ENCODE peak calls at places on chromosomes 4 and X, in nine cellular contexts. L, V, E, Q, W, A, Z, C and F are unnamed samples.

GRCh38 chrX:57156397-57157049 is 19.3 kb upstream of the SPIN2A start:
- DNase-seq in W (peak; percentile 9), V (no peak), A (no peak), C (peak; percentile 8), Z (no peak), L (peak; percentile 13), Q (no peak), E (no peak), F (no peak)

GRCh38 chr4:71860643-71861042 is 76.8 kb upstream of the GC start:
- DNase-seq in L (peak; percentile 19), C (peak; percentile 13), V (no peak), E (no peak), Q (no peak), Z (no peak), A (no peak), W (peak; percentile 43), F (no peak)

GRCh38 chr4:138007572-138007971 is 234.6 kb downstream of the SLC7A11 start:
- DNase-seq in A (no peak), W (no peak), V (no peak), L (peak; percentile 13), Q (peak; percentile 4), E (no peak), C (peak; percentile 5), Z (no peak), F (no peak)

GRCh38 chrX:38985375-38985774 is 184.1 kb downstream of the MID1IP1 start:
- DNase-seq in W (no peak), Q (peak; percentile 13), Z (no peak), A (peak; percentile 7), E (no peak), V (no peak), L (no peak), C (no peak), F (no peak)

GRCh38 chr4:40992472-40993298 is 221.7 kb downstream of the APBB2 start:
- DNase-seq in C (peak; percentile 68), Q (no peak), L (no peak), Z (no peak), E (no peak), V (no peak), A (peak; percentile 33), W (no peak), F (no peak)

GRCh38 chrX:69232945-69233344 is 67.7 kb upstream of the PJA1 start:
- DNase-seq in E (no peak), Z (no peak), A (no peak), C (no peak), Q (no peak), L (no peak), V (no peak), W (no peak), F (no peak)

GRCh38 chr4:159159611-159160010 is 56.7 kb downstream of the RAPGEF2 start:
- DNase-seq in A (no peak), L (no peak), E (no peak), V (no peak), W (no peak), C (no peak), Z (no peak), Q (no peak), F (no peak)

GRCh38 chr4:162349395-162349794 is 185.6 kb upstream of the FSTL5 start:
- DNase-seq in Z (no peak), V (no peak), E (no peak), L (no peak), W (no peak), Q (no peak), C (no peak), A (no peak), F (no peak)

GRCh38 chr4:147957446-147957845 is 225.6 kb downstream of the ARHGAP10 start:
- DNase-seq in Z (no peak), L (no peak), E (no peak), Q (no peak), C (no peak), A (no peak), V (no peak), W (no peak), F (no peak)

GRCh38 chr4:147236806-147237205 is 244.1 kb upstream of the EDNRA start:
- DNase-seq in V (no peak), Q (no peak), E (no peak), A (no peak), Z (no peak), W (no peak), C (no peak), L (no peak), F (no peak)

GRCh38 chr4:155367608-155368007 is 9.2 kb downstream of the MAP9 start:
- DNase-seq in Q (no peak), L (no peak), V (no peak), C (no peak), W (no peak), E (no peak), Z (no peak), A (no peak), F (no peak)

GRCh38 chr4:74675673-74676279 is 118.5 kb downstream of the BTC start:
- DNase-seq in E (no peak), L (peak; percentile 80), Q (peak; percentile 10), W (no peak), Z (no peak), V (no peak), A (peak; percentile 6), C (peak; percentile 73), F (no peak)